ENCODE peak calls at places on chromosomes 2 and 18, in five cellular contexts. T is WERI-Rb-1, Y is GM13976, X is fibroblast of lung, R is right lobe of liver. V is an unnamed sample.

GRCh38 chr18:46253498-46253897 is 149.3 kb downstream of the HAUS1 start:
- DNase-seq in T (no peak), Y (no peak), X (peak), R (no peak), V (no peak)

GRCh38 chr18:51890762-51891161 is 449.2 kb upstream of the DCC start:
- DNase-seq in T (no peak), Y (no peak), X (peak), R (no peak), V (no peak)

GRCh38 chr2:31379747-31380146 is 34.8 kb downstream of the XDH start:
- DNase-seq in T (no peak), Y (no peak), X (no peak), R (no peak), V (no peak)

GRCh38 chr2:176176233-176176632 is 12.2 kb upstream of the HOXD1 start:
- DNase-seq in T (no peak), Y (peak), X (peak), R (no peak), V (no peak)

GRCh38 chr2:175366814-175367213 is 185.3 kb upstream of the ATP5MC3 start:
- DNase-seq in T (peak), Y (peak), X (peak), R (no peak), V (peak)

GRCh38 chr18:37429768-37430167 is 135.8 kb downstream of the CELF4 start:
- DNase-seq in T (peak), Y (no peak), X (no peak), R (no peak), V (no peak)

GRCh38 chr2:148720501-148720998 is 76.0 kb downstream of the EPC2 start:
- DNase-seq in T (no peak), Y (no peak), X (no peak), R (no peak), V (no peak)

GRCh38 chr2:174587607-174588006 is 10.0 kb downstream of the WIPF1 start:
- DNase-seq in T (no peak), Y (no peak), X (no peak), R (no peak), V (no peak)

GRCh38 chr18:34590503-34590902 is 119.6 kb upstream of the DTNA start:
- DNase-seq in T (no peak), Y (no peak), X (no peak), R (no peak), V (no peak)

GRCh38 chr18:5519448-5520362 is 24.1 kb downstream of the EPB41L3 start:
- DNase-seq in T (no peak), Y (no peak), X (peak), R (no peak), V (no peak)

GRCh38 chr2:133333189-133333588 is 235.1 kb downstream of the NCKAP5 start:
- DNase-seq in T (no peak), Y (no peak), X (peak), R (no peak), V (no peak)

GRCh38 chr18:79403723-79404566 is 8.2 kb downstream of the NFATC1 start:
- DNase-seq in T (no peak), Y (no peak), X (no peak), R (no peak), V (no peak)

GRCh38 chr2:235958631-235959395 is 209.4 kb downstream of the GBX2 start:
- DNase-seq in T (no peak), Y (no peak), X (peak), R (no peak), V (no peak)

GRCh38 chr2:235961711-235962110 is 206.5 kb downstream of the GBX2 start:
- DNase-seq in T (no peak), Y (no peak), X (no peak), R (no peak), V (no peak)

GRCh38 chr2:235958221-235958620 is 210.0 kb downstream of the GBX2 start:
- DNase-seq in T (no peak), Y (no peak), X (no peak), R (no peak), V (no peak)

GRCh38 chr2:235960716-235961640 is 207.2 kb downstream of the GBX2 start:
- DNase-seq in T (no peak), Y (no peak), X (no peak), R (no peak), V (no peak)

DNA sequence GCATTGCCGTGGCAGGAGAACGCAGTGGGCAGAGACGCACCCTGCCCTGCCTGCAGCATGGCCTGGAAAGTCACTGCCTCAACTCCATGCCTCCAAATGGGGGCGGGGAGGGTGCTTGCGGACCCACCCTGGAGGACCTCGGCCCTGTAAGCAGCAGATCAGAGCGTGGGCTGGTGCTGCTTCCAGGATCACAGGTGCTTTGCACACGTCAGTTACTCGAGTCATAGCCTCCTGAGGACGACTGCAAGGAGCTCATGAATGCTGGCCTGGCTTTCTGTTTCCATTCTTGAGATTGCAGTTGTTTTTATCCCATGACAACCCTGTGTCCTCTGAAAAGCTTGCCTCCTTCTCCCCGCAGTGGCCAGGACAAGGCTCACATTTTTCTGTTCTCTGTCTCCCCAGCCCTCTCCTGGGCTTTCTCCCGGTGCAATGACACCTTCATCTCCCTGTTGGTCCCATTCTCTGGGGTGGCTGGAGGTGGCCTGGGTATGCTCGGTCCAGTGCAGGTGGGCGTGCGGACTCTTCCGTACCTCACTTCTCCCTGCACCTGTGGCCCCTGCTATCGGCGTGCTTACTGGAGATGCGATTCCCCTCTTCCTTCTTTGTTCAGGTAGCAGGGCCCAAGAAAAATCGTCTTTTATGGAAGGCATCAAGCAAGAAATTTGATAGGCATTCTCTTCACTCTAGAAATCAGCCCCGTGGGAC is 208.0 kb downstream of the GBX2 start:
- DNase-seq in T (no peak), Y (no peak), X (no peak), R (no peak), V (no peak)
- TF ChIP-seq CTCF in T (no peak), Y (no peak), X (no peak), R (no peak), V (no peak)

GRCh38 chr2:240131941-240132650 is 4.0 kb downstream of the COPS9 start:
- DNase-seq in T (no peak), Y (no peak), X (no peak), R (peak), V (no peak)
- TF ChIP-seq CTCF in T (peak), Y (no peak), X (no peak), R (no peak), V (no peak)

GRCh38 chr2:240604939-240605716 is 18.6 kb downstream of the CAPN10 start:
- DNase-seq in T (peak), Y (no peak), X (no peak), R (peak), V (no peak)

GRCh38 chr2:240603081-240603835 is 16.7 kb downstream of the CAPN10 start:
- DNase-seq in T (peak), Y (no peak), X (no peak), R (peak), V (no peak)

GRCh38 chr2:240605867-240606743 is 19.2 kb upstream of the GPR35 start:
- DNase-seq in T (peak), Y (no peak), X (no peak), R (peak), V (no peak)

GRCh38 chr2:240603846-240604245 is 17.3 kb downstream of the CAPN10 start:
- DNase-seq in T (peak), Y (no peak), X (no peak), R (peak), V (no peak)

DNA sequence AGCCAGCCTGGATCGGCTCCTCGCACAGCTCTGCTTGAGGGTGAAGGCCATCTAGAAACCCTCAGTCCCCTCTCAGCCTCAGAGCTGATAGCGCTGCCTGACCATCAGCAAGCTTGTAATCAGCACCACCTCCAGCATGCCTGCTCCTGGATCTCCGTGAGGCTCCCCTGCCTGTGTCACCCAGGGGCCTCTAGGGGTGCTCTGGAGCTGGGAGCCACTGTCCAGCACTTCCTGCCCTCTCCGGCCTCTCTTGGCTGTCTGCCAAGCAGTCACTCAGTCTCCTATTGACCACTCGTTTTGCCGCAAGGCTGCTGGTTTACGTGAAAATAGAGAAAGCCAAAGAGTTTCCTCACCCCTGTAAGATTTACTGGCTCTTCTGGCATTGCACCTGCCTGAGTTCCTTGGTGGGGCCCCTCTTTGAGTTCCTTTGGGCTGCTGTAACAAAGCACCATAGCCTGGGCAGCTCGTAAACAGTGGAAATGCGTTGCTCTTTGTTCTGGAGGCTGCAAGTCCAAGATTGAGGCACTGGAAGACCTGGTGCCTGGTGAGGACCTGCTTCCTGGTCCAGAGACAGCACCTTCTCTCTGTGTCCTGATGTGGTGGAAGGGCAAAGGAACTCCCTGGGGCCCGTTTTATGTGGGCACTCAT is 17.9 kb downstream of the CAPN10 start:
- DNase-seq in T (peak), Y (peak), X (peak), R (peak), V (peak)
- TF ChIP-seq CTCF in T (peak), Y (no peak), X (peak), R (peak), V (peak)

DNA sequence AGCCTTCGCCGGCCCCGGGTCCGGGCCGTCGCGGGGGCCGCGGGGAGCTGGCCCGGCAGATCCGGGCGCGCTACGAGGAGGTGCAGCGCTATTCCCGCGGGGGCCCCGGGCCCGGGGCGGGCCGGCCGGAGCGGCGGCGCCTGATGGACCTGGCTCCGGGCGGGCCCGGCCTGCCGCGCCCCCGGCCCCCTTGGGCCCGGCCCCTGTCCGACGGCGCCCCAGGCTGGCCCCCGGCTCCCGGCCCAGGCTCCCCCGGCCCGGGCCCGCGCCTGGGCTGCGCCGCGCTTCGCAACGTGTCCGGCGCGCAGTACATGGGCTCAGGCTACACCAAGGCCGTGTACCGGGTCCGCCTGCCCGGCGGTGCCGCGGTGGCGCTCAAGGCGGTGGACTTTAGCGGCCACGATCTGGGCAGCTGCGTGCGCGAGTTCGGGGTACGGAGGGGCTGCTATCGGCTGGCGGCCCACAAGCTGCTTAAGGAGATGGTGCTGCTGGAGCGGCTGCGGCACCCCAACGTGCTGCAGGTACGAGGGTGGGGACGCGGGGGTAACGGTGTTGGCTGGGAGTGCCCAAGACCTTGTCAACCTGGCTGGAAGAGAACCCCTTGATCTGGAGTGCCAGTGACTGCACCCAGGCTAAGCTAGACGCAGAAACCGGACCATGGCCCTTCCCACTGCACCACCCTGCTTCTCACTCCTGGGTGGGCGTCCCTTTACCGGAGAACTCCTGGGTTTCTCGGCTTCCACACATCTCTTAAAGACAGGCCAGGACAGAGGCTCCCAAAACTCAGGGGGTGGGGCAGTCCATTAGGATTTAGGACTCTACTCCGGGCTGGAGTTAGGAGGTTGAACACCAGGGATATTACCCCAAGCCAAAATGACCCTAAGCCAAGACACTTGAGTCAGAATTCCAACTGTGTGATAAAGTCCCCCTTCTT is 764 bp downstream of the PKDCC start:
- DNase-seq in T (peak), Y (no peak), X (peak), R (no peak), V (no peak)
- TF ChIP-seq CTCF in T (no peak), Y (no peak), X (no peak), R (no peak), V (no peak)

DNA sequence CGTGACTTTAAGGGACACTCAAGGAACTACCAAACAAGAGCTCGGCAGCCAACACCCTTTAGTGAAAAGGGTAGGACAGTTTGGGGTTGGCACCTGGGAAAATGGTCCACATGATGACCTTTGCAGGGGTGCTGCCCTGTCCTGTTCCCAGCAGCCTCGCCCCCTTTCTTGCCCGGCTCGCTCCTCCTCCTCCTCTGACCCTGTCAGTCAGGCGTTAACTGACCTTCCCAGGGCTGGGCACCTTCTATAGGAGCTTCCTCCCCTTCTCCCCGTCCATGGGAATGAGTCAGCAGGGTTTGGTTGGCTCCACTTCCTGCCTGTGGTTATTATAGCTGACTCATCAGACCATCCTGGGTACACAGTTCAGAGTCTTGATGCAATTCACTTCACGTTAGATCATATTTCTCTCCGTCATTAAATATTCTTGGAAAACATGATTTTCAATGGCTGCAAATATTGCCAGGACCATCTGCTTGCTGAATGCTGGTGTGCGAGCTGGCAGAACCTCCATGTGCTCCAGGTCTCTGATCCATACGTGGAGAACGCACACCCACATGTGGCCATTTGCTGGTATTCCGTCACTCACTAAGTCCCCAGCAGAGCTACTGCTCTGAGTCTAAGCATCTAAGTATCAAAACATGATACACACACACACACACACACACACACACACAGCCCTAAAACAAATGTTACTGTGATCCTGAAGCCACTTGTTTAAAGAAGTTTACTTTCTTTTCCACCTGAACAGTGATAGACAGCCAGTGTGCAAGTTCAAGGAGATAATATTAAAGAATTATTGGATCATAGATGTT is 185.0 kb downstream of the ANAPC1 start:
- DNase-seq in T (no peak), Y (no peak), X (peak), R (peak), V (no peak)
- TF ChIP-seq CTCF in T (peak), Y (peak), X (peak), R (peak), V (no peak)

DNA sequence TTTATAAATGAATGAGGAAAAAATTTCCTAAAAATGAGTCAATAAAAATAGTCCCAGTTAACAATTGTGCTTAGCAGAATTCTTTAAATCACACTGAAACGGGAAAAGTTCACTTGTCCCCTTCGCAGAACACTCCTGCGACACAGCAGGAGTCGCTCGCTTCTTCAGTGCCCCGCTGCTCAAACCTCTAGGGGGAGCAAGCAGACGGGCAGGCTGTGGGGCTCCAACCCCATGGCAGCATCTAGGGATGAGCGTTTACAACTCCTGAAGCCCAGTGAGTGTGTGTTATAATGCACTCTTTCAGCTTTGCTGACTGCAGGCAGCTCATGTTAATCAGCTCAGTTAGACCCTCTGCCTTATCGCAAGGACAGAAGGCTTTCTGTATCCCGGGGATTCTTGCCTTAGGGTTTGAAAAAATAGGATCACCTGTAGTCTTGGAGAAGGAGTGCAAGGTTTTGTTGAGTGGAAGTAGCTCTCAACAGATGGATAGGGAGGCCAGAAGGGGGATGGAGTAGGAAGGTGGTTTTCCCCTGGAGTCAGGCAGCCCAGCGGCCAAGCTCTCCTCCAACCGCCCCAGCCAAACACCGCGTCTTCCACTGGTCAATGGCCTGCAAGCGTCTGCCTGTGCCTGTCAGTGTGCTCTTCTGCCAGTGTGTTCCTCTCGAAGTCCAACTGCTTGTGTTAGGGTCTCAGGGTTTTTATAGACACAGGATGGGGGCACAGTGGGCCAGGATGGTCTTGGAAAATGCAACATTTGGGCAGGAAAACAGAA is 1977.7 kb upstream of the LRRTM1 start:
- DNase-seq in T (peak), Y (no peak), X (no peak), R (peak), V (no peak)
- TF ChIP-seq CTCF in T (peak), Y (no peak), X (no peak), R (no peak), V (no peak)

DNA sequence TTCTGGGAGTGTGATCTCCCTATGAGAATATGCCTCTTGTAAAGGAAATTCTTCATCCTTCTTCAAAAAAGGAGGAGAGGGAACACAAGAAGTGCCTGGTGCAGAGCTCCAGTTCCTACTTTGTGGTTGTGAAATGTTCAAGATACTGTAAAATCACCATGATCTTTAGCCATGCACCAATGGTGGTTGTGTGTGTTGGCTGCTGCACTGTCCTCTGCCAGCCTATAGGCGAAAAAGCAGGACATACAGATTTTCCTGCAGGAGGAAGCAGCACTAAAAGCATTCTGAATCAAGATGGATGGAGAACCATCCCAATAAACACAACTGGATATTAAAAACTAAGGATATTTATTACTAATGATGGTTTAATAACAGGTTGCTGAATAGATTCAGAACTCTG is 6.2 kb upstream of the KLHL14 start:
- DNase-seq in T (no peak), Y (no peak), X (no peak), R (no peak), V (no peak)
- TF ChIP-seq CTCF in T (no peak), Y (no peak), X (no peak), R (no peak), V (no peak)

DNA sequence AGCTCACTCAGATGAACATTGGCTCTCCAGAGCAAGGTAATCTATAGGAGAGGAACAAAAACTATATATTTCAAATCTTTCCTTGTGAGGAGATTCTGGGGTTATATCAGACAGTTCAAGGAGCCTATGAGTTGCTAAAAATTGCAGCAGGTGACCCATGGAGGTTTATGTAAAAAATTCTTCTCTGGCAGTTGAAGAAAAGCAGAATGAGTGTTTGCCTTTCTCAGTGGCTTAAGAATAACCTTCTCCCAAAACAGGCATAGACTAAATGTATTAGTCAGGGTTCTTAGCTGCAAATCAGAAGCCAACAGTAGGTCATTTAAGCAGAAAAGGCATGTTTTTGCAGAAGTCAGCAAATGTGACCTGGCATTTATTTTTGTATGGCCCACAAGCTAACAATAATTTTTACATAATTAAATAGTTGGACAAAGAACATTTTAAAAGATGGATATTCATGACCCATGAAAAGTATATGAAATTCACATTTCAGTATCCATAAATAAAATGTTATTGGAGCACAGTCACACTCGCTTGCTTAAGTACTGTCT is 93.3 kb upstream of the TLK1 start:
- DNase-seq in T (no peak), Y (no peak), X (no peak), R (no peak), V (no peak)
- TF ChIP-seq CTCF in T (no peak), Y (no peak), X (no peak), R (no peak), V (no peak)